ENCODE peak calls at places on chromosomes 4 and X, in ten cellular contexts. R is tibial artery; M is right lobe of liver; Y is gastrocnemius medialis; H is IMR-90; Z is CD8-positive, alpha-beta memory T cell; D is aorta; I is pancreas; L is fibroblast of lung; B is right atrium auricular region. A is an unnamed sample.
A peak's percentile ranks its signal among the peaks of the same experiment; 100 is the strongest.

GRCh38 chr4:14771504-14772175 is 230.6 kb upstream of the CPEB2 start:
- DNase-seq in R (no peak), M (no peak), Y (no peak), H (no peak), Z (no peak), D (no peak), I (no peak), L (no peak), B (no peak), A (no peak)

GRCh38 chr4:111991797-111992196 is 153.5 kb upstream of the FAM241A start:
- DNase-seq in R (no peak), M (no peak), Y (no peak), H (peak; percentile 53), Z (no peak), D (no peak), I (no peak), L (peak; percentile 65), B (no peak), A (no peak)

GRCh38 chrX:17944833-17945497 is 83.9 kb upstream of the RAI2 start:
- DNase-seq in R (no peak), M (no peak), Y (no peak), H (no peak), Z (no peak), D (no peak), I (no peak), L (peak; percentile 1), B (no peak), A (no peak)

GRCh38 chrX:107894038-107894437 is 68.4 kb downstream of the MID2 start:
- DNase-seq in R (no peak), M (no peak), Y (no peak), H (peak; percentile 42), Z (peak; percentile 51), D (no peak), I (no peak), L (peak; percentile 57), B (no peak), A (peak; percentile 22)

GRCh38 chr4:59671037-59671436 is 1529.1 kb upstream of the ADGRL3 start:
- DNase-seq in R (no peak), M (no peak), Y (no peak), H (no peak), Z (no peak), D (no peak), I (no peak), L (no peak), B (no peak), A (no peak)

GRCh38 chr4:24070117-24070516 is 180.3 kb upstream of the PPARGC1A start:
- DNase-seq in R (no peak), M (no peak), Y (no peak), H (peak; percentile 96), Z (no peak), D (no peak), I (no peak), L (peak; percentile 57), B (no peak), A (no peak)

GRCh38 chr4:150491132-150492049 is 90.6 kb upstream of the MAB21L2 start:
- DNase-seq in R (no peak), M (no peak), Y (no peak), H (no peak), Z (no peak), D (no peak), I (no peak), L (no peak), B (no peak), A (no peak)

GRCh38 chrX:24494544-24495113 is 29.5 kb downstream of the PDK3 start:
- DNase-seq in R (no peak), M (peak; percentile 69), Y (no peak), H (peak; percentile 80), Z (no peak), D (no peak), I (no peak), L (peak; percentile 73), B (no peak), A (no peak)

GRCh38 chrX:150525061-150525919 is 43.1 kb upstream of the MTM1 start:
- DNase-seq in R (peak; percentile 91), M (peak; percentile 74), Y (peak; percentile 56), H (no peak), Z (no peak), D (peak; percentile 84), I (no peak), L (no peak), B (no peak), A (no peak)

GRCh38 chr4:180081072-180081471 is 2162.1 kb upstream of the TENM3 start:
- DNase-seq in R (no peak), M (no peak), Y (no peak), H (no peak), Z (no peak), D (no peak), I (no peak), L (no peak), B (no peak), A (no peak)

GRCh38 chr4:156941940-156942548 is 29.6 kb downstream of the PDGFC start:
- DNase-seq in R (no peak), M (no peak), Y (peak; percentile 19), H (peak; percentile 97), Z (no peak), D (peak; percentile 84), I (peak; percentile 55), L (peak; percentile 97), B (no peak), A (peak; percentile 29)

GRCh38 chrX:9378980-9379696 is 85.7 kb upstream of the TBL1X start:
- DNase-seq in R (no peak), M (no peak), Y (no peak), H (peak; percentile 52), Z (peak; percentile 11), D (no peak), I (no peak), L (peak; percentile 66), B (no peak), A (no peak)

GRCh38 chr4:188411805-188412204 is 272.6 kb downstream of the TRIML1 start:
- DNase-seq in R (no peak), M (no peak), Y (no peak), H (no peak), Z (no peak), D (no peak), I (no peak), L (no peak), B (no peak), A (no peak)

GRCh38 chr4:56654238-56654632 is 26.9 kb downstream of the HOPX start:
- DNase-seq in R (no peak), M (no peak), Y (no peak), H (no peak), Z (no peak), D (no peak), I (no peak), L (no peak), B (no peak), A (no peak)

GRCh38 chr4:56655627-56656345 is 25.3 kb downstream of the HOPX start:
- DNase-seq in R (no peak), M (no peak), Y (peak; percentile 12), H (no peak), Z (peak; percentile 29), D (peak; percentile 78), I (peak; percentile 64), L (no peak), B (no peak), A (no peak)

GRCh38 chr4:56656346-56656643 is 24.8 kb downstream of the HOPX start:
- DNase-seq in R (no peak), M (no peak), Y (peak; percentile 17), H (no peak), Z (peak; percentile 52), D (peak; percentile 71), I (peak; percentile 55), L (peak; percentile 39), B (no peak), A (no peak)

GRCh38 chr4:56653461-56654237 is 27.4 kb downstream of the HOPX start:
- DNase-seq in R (no peak), M (no peak), Y (no peak), H (no peak), Z (no peak), D (no peak), I (no peak), L (no peak), B (no peak), A (no peak)

GRCh38 chr4:56655209-56655626 is 25.9 kb downstream of the HOPX start:
- DNase-seq in R (no peak), M (no peak), Y (peak; percentile 63), H (peak; percentile 12), Z (peak; percentile 21), D (no peak), I (peak; percentile 58), L (peak; percentile 34), B (no peak), A (no peak)
- H3K4me1 ChIP-seq in R (no peaks in the 10 kb centered on the region), M (peaks cover 6% of the 10 kb centered on the region), Y (peaks cover 52% of the 10 kb centered on the region), H (peaks cover 2% of the 10 kb centered on the region), Z (peaks cover 36% of the 10 kb centered on the region), D (no peaks in the 10 kb centered on the region), I (no peaks in the 10 kb centered on the region), L (no peaks in the 10 kb centered on the region), B (peaks cover 27% of the 10 kb centered on the region), A (peaks cover 2% of the 10 kb centered on the region)

DNA sequence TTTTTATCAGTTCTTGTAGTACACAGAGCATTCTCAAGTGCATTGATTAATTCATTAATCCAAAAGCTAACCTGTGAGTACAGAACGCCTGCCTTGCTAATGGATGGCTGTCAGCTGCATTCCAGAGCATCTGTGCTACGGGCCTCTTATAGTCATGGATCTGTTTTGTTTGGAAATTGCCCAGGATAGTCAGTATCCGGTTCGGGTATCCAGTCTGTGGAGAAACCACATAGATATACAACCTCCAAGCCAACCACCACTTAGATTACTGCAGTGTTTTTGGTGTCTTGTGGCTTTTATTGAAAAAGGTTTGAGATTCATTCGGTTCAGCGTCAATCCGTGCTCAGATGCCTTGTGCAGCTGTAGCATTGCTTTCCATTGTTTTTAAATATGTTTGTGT is 4.0 kb downstream of the LAP3 start:
- DNase-seq in R (no peak), M (no peak), Y (no peak), H (peak; percentile 76), Z (no peak), D (no peak), I (no peak), L (peak; percentile 28), B (no peak), A (no peak)
- H3K27ac ChIP-seq in R (no peak overlapping the region), M (peak overlapping the region; percentile 91), Y (peak overlapping the region; percentile 86), H (no peak overlapping the region), Z (no peak overlapping the region), D (no peak overlapping the region), I (no peak overlapping the region), L (no peak overlapping the region), B (peak overlapping the region; percentile 48), A (no peak overlapping the region)

GRCh38 chr4:7158081-7158750 is 34.1 kb upstream of the SORCS2 start:
- DNase-seq in R (peak; percentile 39), M (peak; percentile 13), Y (no peak), H (no peak), Z (no peak), D (no peak), I (peak; percentile 31), L (no peak), B (no peak), A (no peak)
- H3K4me1 ChIP-seq in R (no peaks in the 10 kb centered on the region), M (peaks cover 9% of the 10 kb centered on the region), Y (no peaks in the 10 kb centered on the region), H (no peaks in the 10 kb centered on the region), Z (no peaks in the 10 kb centered on the region), D (no peaks in the 10 kb centered on the region), I (peaks cover 30% of the 10 kb centered on the region), L (no peaks in the 10 kb centered on the region), B (peaks cover 25% of the 10 kb centered on the region), A (no peaks in the 10 kb centered on the region)

DNA sequence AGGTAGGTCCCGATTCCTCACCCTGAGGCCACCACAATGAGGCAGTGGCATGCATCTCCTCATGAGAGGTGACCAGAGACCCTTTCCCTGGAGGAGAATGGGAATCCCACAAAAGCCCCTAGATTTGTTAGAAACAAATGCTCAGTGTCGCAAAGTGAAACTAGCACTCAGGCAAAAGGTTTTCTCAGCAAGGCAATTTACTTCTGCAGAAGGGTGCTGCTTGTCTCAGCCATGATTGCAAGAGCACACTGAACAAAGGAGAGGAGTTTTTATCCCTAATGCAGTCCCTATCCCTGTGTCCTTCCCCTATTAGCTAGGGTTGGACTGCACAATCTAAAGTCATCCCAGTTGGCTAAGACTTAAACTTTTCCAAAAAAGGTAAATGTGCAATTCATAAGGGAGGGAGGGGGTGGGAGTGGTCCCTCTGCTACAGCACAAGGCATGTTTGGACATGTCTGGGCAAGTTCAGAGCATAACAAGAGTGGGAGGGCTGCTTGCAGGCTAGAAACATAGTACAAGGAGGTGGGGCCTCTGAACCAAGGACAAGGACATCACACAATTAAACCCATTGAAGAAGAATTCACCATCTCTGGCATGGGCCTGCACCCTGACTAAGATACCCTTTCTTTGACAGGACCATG is 185.3 kb downstream of the CCNG2 start:
- DNase-seq in R (no peak), M (no peak), Y (no peak), H (no peak), Z (no peak), D (no peak), I (no peak), L (peak; percentile 33), B (no peak), A (no peak)
- H3K27ac ChIP-seq in R (no peak overlapping the region), M (no peak overlapping the region), Y (no peak overlapping the region), H (no peak overlapping the region), Z (no peak overlapping the region), D (no peak overlapping the region), I (no peak overlapping the region), L (no peak overlapping the region), B (no peak overlapping the region), A (no peak overlapping the region)